ENCODE peak calls at places on chromosomes 7 and 10, in four cellular contexts. L is brain microvascular endothelial cell; S is pancreas; K is stimulated activated CD4-positive, alpha-beta T cell treated with anti-CD3 and anti-CD28 coated beads, Interleukin-4, amount 100 ng/mL, for 4 hours. Y is an unnamed sample.

GRCh38 chr7:104179178-104179577 is 28.6 kb downstream of the ORC5 start:
- DNase-seq in L (no peak), S (no peak), K (no peak), Y (no peak)

GRCh38 chr10:4226941-4227540 is 442.0 kb upstream of the KLF6 start:
- DNase-seq in L (no peak), S (no peak), K (no peak), Y (no peak)

GRCh38 chr7:74586258-74587200 is 71.0 kb upstream of the GTF2I start:
- DNase-seq in L (no peak), S (no peak), K (no peak), Y (no peak)

GRCh38 chr10:106267591-106267990 is 896.9 kb downstream of the SORCS1 start:
- DNase-seq in L (no peak), S (peak; percentile 52), K (no peak), Y (no peak)

GRCh38 chr10:2146079-2146478 is 408.8 kb upstream of the ADARB2 start:
- DNase-seq in L (no peak), S (no peak), K (no peak), Y (no peak)

GRCh38 chr7:28654111-28654510 is 241.8 kb downstream of the CREB5 start:
- DNase-seq in L (no peak), S (no peak), K (no peak), Y (no peak)

GRCh38 chr7:101858437-101859385 is 41.3 kb downstream of the CUX1 start:
- DNase-seq in L (no peak), S (no peak), K (no peak), Y (no peak)

GRCh38 chr10:62618576-62619408 is 185.7 kb upstream of the ADO start:
- DNase-seq in L (peak; percentile 84), S (no peak), K (no peak), Y (peak; percentile 67)

GRCh38 chr7:51772131-51772530 is 455.5 kb upstream of the COBL start:
- DNase-seq in L (no peak), S (no peak), K (no peak), Y (no peak)

GRCh38 chr10:66455304-66455703 is 470.5 kb upstream of the LRRTM3 start:
- DNase-seq in L (peak; percentile 1), S (no peak), K (no peak), Y (peak; percentile 49)

GRCh38 chr10:48509061-48509772 is 95.7 kb downstream of the ARHGAP22 start:
- DNase-seq in L (no peak), S (no peak), K (no peak), Y (no peak)

GRCh38 chr10:111472445-111472844 is 395.6 kb downstream of the ADRA2A start:
- DNase-seq in L (no peak), S (no peak), K (no peak), Y (no peak)

GRCh38 chr7:2043316-2044039 is 189.3 kb downstream of the MAD1L1 start:
- DNase-seq in L (no peak), S (peak; percentile 34), K (no peak), Y (no peak)

GRCh38 chr10:86586516-86586915 is 64.9 kb upstream of the WAPL start:
- DNase-seq in L (no peak), S (no peak), K (no peak), Y (no peak)

GRCh38 chr7:116957874-116958273 is 4.6 kb downstream of the ST7 start:
- DNase-seq in L (no peak), S (no peak), K (no peak), Y (no peak)

GRCh38 chr7:140062118-140062527 is 628 bp downstream of the PARP12 start:
- DNase-seq in L (no peak), S (no peak), K (peak; percentile 63), Y (no peak)

Y was measured in HT1080.